ENCODE peak calls at places on chromosomes 12 and 14, in five cellular contexts. D, B, C, H and O are unnamed samples.
A peak's percentile ranks its signal among the peaks of the same experiment; 100 is the strongest.

GRCh38 chr14:48125654-48126053 is 450.2 kb upstream of the MDGA2 start:
- DNase-seq in D (no peak), B (no peak), C (no peak), H (no peak), O (peak; percentile 58)

GRCh38 chr12:112839386-112839972 is 47.9 kb downstream of the RPH3A start:
- DNase-seq in D (no peak), B (no peak), C (no peak), H (peak; percentile 85), O (peak; percentile 55)

GRCh38 chr12:2797721-2798418 is 3.1 kb downstream of the FKBP4 start:
- DNase-seq in D (no peak), B (no peak), C (no peak), H (no peak), O (no peak)

GRCh38 chr12:121641343-121641630 is 15.0 kb downstream of the ORAI1 start:
- DNase-seq in D (no peak), B (no peak), C (no peak), H (no peak), O (no peak)

GRCh38 chr12:113049976-113050742 is 6.4 kb upstream of the DTX1 start:
- DNase-seq in D (no peak), B (no peak), C (no peak), H (peak; percentile 29), O (peak; percentile 79)

GRCh38 chr12:63420206-63420644 is 248.1 kb downstream of the DPY19L2 start:
- DNase-seq in D (peak; percentile 81), B (peak; percentile 58), C (peak; percentile 24), H (peak; percentile 36), O (peak; percentile 97)

GRCh38 chr14:55272415-55272786 is 1.2 kb downstream of the FBXO34 start:
- DNase-seq in D (no peak), B (no peak), C (no peak), H (no peak), O (no peak)

GRCh38 chr12:54959291-54960018 is 25.1 kb downstream of the TESPA1 start:
- DNase-seq in D (no peak), B (no peak), C (peak; percentile 46), H (no peak), O (no peak)

GRCh38 chr14:99077076-99077843 is 194.7 kb downstream of the BCL11B start:
- DNase-seq in D (no peak), B (no peak), C (no peak), H (no peak), O (no peak)

GRCh38 chr12:12661086-12661485 is 34.9 kb downstream of the GPR19 start:
- DNase-seq in D (no peak), B (no peak), C (no peak), H (no peak), O (no peak)

GRCh38 chr12:11795192-11795909 is 145.9 kb downstream of the ETV6 start:
- DNase-seq in D (no peak), B (no peak), C (no peak), H (no peak), O (no peak)

GRCh38 chr12:55816876-55817351 is 610 bp downstream of the SARNP start:
- DNase-seq in D (peak; percentile 42), B (no peak), C (no peak), H (no peak), O (peak; percentile 40)

GRCh38 chr12:107490000-107490399 is 195.6 kb upstream of the PWP1 start:
- DNase-seq in D (no peak), B (no peak), C (peak; percentile 5), H (no peak), O (no peak)

GRCh38 chr12:69639400-69640016 is 28.8 kb upstream of the LRRC10 start:
- DNase-seq in D (peak; percentile 88), B (peak; percentile 36), C (peak; percentile 15), H (peak; percentile 52), O (peak; percentile 85)

GRCh38 chr12:94593822-94594442 is 56.4 kb downstream of the TMCC3 start:
- DNase-seq in D (no peak), B (no peak), C (peak; percentile 15), H (no peak), O (no peak)
- H3K27ac ChIP-seq in D (no peak overlapping the region), B (no peak overlapping the region), C (no peak overlapping the region), H (no peak overlapping the region), O (no peak overlapping the region)

DNA sequence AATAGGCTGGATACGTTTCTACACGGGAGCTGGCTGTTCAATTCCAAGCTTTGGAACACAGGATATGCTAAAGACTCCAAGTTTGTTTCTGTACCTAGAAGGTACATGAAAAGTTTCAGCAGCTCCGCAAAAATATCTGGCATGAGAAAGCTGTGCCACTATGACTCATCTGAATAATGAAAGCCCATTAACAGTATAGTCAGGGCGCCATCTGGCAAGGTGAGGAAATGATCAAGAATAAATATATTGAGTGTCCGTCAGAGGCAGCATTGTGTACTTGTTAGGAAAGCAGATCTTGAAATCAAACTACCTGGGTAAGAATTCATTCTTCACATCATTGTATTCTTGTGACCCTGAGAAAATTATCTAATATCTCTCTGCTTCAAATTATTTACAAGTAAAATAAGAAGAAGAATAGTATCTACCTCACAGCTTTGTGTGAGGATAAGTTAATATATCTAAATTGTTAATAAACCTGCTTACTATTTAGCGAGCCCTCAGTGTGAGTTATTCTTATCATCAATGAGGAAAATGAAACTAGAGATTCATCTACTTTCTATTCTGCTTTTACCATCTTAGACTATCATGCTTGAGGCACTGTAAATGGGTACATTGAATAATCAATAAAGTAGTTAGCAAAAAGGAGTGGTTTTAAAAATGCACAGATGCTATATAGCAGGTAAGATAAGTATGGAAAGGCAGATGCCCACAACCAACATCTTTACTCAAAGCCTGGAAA is 53.5 kb downstream of the FSCB start:
- DNase-seq in D (no peak), B (no peak), C (no peak), H (no peak), O (no peak)
- TF ChIP-seq CREB1 in D (no peak), B (no peak), C (no peak), H (no peak), O (no peak)

GRCh38 chr12:21881950-21882349 is 59.3 kb downstream of the ABCC9 start:
- DNase-seq in D (no peak), B (no peak), C (no peak), H (no peak), O (no peak)

GRCh38 chr12:21884942-21885341 is 56.3 kb downstream of the ABCC9 start:
- DNase-seq in D (no peak), B (no peak), C (no peak), H (no peak), O (no peak)

GRCh38 chr12:21879312-21879711 is 61.9 kb downstream of the ABCC9 start:
- DNase-seq in D (no peak), B (no peak), C (no peak), H (no peak), O (no peak)

GRCh38 chr12:21877583-21877982 is 63.6 kb downstream of the ABCC9 start:
- DNase-seq in D (peak; percentile 5), B (no peak), C (no peak), H (no peak), O (no peak)

GRCh38 chr12:21882635-21883034 is 58.6 kb downstream of the ABCC9 start:
- DNase-seq in D (no peak), B (no peak), C (no peak), H (no peak), O (no peak)
- H2AFZ ChIP-seq in D (no peak overlapping the region), B (no peak overlapping the region), C (no peak overlapping the region), H (no peak overlapping the region), O (no peak overlapping the region)

GRCh38 chr14:52061890-52062289 is 7.0 kb downstream of the NID2 start:
- DNase-seq in D (no peak), B (no peak), C (no peak), H (no peak), O (peak; percentile 31)

GRCh38 chr14:52063107-52063506 is 5.8 kb downstream of the NID2 start:
- DNase-seq in D (no peak), B (no peak), C (no peak), H (no peak), O (peak; percentile 30)

GRCh38 chr14:52061380-52061779 is 7.5 kb downstream of the NID2 start:
- DNase-seq in D (no peak), B (no peak), C (no peak), H (no peak), O (no peak)

GRCh38 chr14:52067873-52068740 is 752 bp downstream of the NID2 start:
- DNase-seq in D (no peak), B (no peak), C (no peak), H (no peak), O (peak; percentile 66)

GRCh38 chr14:52064174-52064573 is 4.7 kb downstream of the NID2 start:
- DNase-seq in D (no peak), B (no peak), C (no peak), H (no peak), O (no peak)
- H3K27ac ChIP-seq in D (no peak overlapping the region), B (no peak overlapping the region), C (no peak overlapping the region), H (no peak overlapping the region), O (no peak overlapping the region)

DNA sequence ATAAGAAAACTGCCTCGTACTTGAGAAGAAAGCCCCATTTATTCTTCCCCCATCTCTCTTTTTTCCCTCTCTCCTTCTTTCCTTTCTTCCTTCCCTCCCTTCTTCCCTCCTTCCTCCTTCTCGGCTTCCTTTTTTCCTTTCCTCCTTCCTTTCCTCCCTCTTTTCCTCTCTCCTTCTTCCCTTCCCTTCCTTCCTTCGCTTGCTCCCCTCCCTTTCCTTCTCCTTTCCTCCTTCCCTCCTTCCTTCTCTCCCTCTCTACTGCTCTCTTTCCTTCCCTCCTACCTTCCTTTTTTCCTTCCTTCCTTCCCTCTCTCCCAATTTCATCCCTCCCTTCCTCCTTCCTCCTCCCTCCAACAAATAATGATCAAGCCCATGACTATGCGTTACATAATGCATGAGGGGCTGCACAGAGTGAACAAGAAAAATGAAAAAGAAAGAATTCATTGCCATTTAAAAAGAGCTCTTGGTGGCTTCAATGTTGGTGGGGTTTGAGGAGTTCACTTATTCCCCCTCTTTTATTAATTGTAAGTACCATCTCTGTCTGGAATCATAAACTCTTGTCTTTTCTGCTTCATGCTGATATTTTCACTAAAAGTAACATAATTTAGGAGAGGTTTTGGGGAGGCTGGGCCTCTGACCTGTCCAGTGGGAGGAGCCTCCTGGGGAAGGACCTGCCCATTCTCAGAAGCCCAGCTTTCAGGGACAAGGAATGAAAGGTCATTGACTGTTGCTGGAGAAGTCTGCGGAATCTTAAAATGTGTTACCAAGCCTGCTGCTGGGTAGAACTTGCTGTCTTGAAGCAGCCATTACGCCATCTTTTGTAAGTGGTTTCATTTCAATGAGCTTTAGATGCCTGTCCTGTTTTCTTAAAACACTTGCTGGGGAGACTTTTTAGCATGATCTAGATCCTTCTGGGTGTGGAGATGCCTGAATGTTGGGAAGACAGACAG is 144.3 kb downstream of the CHST11 start:
- DNase-seq in D (peak; percentile 83), B (no peak), C (no peak), H (no peak), O (no peak)
- TF ChIP-seq CREB1 in D (no peak), B (no peak), C (no peak), H (no peak), O (no peak)

DNA sequence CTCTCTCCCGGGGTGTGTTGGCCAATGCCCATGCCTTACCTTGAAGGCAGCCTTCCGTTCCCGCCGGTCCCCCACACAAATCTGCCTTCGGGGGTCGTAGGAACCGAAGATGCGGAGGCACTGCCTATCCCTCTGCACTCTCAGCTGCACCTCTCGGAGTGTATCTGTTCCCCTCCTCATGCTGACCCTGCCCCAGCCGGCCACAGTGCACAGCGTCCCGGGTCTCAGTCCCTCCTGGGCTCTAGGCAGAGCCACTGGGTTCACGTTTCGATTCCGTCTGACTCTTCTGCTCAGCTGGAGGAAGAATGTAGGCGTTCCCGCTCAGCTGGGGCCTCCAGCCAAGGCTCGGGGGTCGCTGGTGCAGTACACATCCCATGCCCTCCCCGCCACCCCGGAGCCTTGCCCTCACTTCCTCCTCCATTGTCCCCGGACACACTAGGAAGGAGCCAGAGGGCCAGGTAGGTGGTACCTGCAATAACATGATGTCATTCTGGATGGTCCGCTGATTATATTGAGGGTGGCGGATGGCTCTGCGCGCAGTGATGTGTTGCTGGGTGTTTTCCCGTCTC is 1.8 kb downstream of the CTSG start:
- DNase-seq in D (no peak), B (no peak), C (no peak), H (no peak), O (peak; percentile 6)
- H2AFZ ChIP-seq in D (no peak overlapping the region), B (no peak overlapping the region), C (no peak overlapping the region), H (no peak overlapping the region), O (peak overlapping the region; percentile 10)

GRCh38 chr14:74583689-74584434 is 28.2 kb downstream of the LTBP2 start:
- DNase-seq in D (no peak), B (no peak), C (no peak), H (no peak), O (no peak)
- H3K27ac ChIP-seq in D (no peak overlapping the region), B (no peak overlapping the region), C (no peak overlapping the region), H (no peak overlapping the region), O (no peak overlapping the region)